ENCODE peak calls at places on chromosome 2, in six cellular contexts. V is MM.1S, F is Peyer's patch, B is K562, S is AG09309, Z is dorsolateral prefrontal cortex. W is an unnamed sample.

GRCh38 chr2:26487192-26487591 is 9.3 kb upstream of the OTOF start:
- DNase-seq in Z (no peak), S (no peak), F (no peak), V (no peak), B (no peak), W (no peak)

GRCh38 chr2:59909147-59909546 is 644.3 kb downstream of the BCL11A start:
- DNase-seq in Z (no peak), S (no peak), V (no peak), F (no peak), B (no peak), W (no peak)

GRCh38 chr2:108988796-108989713 is at the start of gene EDAR:
- DNase-seq in S (no peak), B (no peak), Z (no peak), F (peak), V (peak), W (no peak)

GRCh38 chr2:230899287-230899686 is 25.8 kb downstream of the GPR55 start:
- DNase-seq in Z (no peak), B (no peak), F (no peak), S (no peak), V (no peak), W (no peak)

GRCh38 chr2:217218269-217219140 is 358.6 kb upstream of the TNP1 start:
- DNase-seq in F (no peak), S (peak), B (peak), Z (no peak), V (peak), W (peak)

GRCh38 chr2:1627628-1628371 is 116.5 kb downstream of the PXDN start:
- DNase-seq in S (no peak), Z (no peak), B (no peak), F (peak), V (no peak), W (no peak)

GRCh38 chr2:37623971-37624897 is 47.2 kb downstream of the CDC42EP3 start:
- DNase-seq in B (no peak), V (no peak), Z (no peak), F (no peak), S (no peak), W (peak)

GRCh38 chr2:23426284-23426905 is 41.4 kb downstream of the KLHL29 start:
- DNase-seq in B (no peak), Z (no peak), S (no peak), F (no peak), V (no peak), W (peak)

GRCh38 chr2:30282721-30283120 is 51.4 kb downstream of the LBH start:
- DNase-seq in S (no peak), Z (no peak), V (no peak), B (no peak), F (no peak), W (no peak)

GRCh38 chr2:172095905-172096660 is 6.6 kb downstream of the DLX2 start:
- DNase-seq in B (no peak), V (no peak), F (peak), Z (no peak), S (no peak), W (peak)

GRCh38 chr2:28322456-28322855 is 70.2 kb upstream of the FOSL2 start:
- DNase-seq in F (no peak), V (no peak), B (no peak), Z (no peak), S (no peak), W (no peak)

GRCh38 chr2:132503621-132504200 is 87.1 kb downstream of the GPR39 start:
- DNase-seq in S (peak), V (no peak), Z (no peak), F (no peak), B (no peak), W (peak)

GRCh38 chr2:202335791-202336467 is 40.2 kb upstream of the BMPR2 start:
- DNase-seq in B (no peak), S (no peak), Z (no peak), V (no peak), F (no peak), W (peak)

GRCh38 chr2:119753041-119753929 is 6.4 kb upstream of the PTPN4 start:
- DNase-seq in F (no peak), S (no peak), Z (no peak), B (no peak), V (peak), W (peak)

GRCh38 chr2:164922119-164922518 is 33.2 kb downstream of the SLC38A11 start:
- DNase-seq in V (no peak), S (no peak), F (no peak), B (no peak), Z (no peak), W (no peak)

GRCh38 chr2:159124441-159124911 is 156.0 kb downstream of the TANC1 start:
- DNase-seq in Z (no peak), S (peak), V (no peak), F (peak), B (no peak), W (peak)

GRCh38 chr2:69902213-69902922 is 8.6 kb downstream of the SNRNP27 start:
- DNase-seq in F (no peak), B (no peak), V (no peak), S (no peak), Z (no peak), W (no peak)

GRCh38 chr2:191760655-191761054 is 82.7 kb downstream of the NABP1 start:
- DNase-seq in B (no peak), Z (no peak), V (no peak), S (no peak), F (no peak), W (no peak)

GRCh38 chr2:210630904-210631560 is 74.6 kb downstream of the CPS1 start:
- DNase-seq in S (no peak), B (no peak), Z (no peak), V (no peak), F (no peak), W (no peak)

GRCh38 chr2:70371753-70372152 is 69.9 kb upstream of the FAM136A start:
- DNase-seq in B (no peak), S (no peak), Z (no peak), F (no peak), V (no peak), W (peak)

GRCh38 chr2:223941579-223942277 is 3.4 kb downstream of the WDFY1 start:
- DNase-seq in F (no peak), S (peak), V (no peak), B (no peak), Z (no peak), W (peak)

GRCh38 chr2:25009954-25010353 is 31.9 kb upstream of the EFR3B start:
- DNase-seq in V (no peak), B (no peak), Z (no peak), F (no peak), S (no peak), W (no peak)

GRCh38 chr2:122734756-122735155 is 979.3 kb downstream of the TSN start:
- DNase-seq in B (no peak), V (no peak), S (no peak), F (no peak), Z (no peak), W (no peak)

GRCh38 chr2:219706823-219707281 is 79.4 kb downstream of the SLC4A3 start:
- DNase-seq in F (no peak), B (no peak), Z (no peak), S (no peak), V (no peak), W (peak)

GRCh38 chr2:70962211-70962884 is 16.1 kb upstream of the ANKRD53 start:
- DNase-seq in F (no peak), S (no peak), V (no peak), Z (no peak), B (no peak), W (no peak)

GRCh38 chr2:59936031-59936430 is 617.4 kb downstream of the BCL11A start:
- DNase-seq in V (no peak), B (no peak), Z (no peak), F (no peak), S (no peak), W (no peak)

GRCh38 chr2:239194731-239195317 is 206.0 kb downstream of the HDAC4 start:
- DNase-seq in F (peak), V (no peak), S (no peak), Z (peak), B (no peak), W (no peak)

GRCh38 chr2:118580651-118581050 is 266.8 kb downstream of the EN1 start:
- DNase-seq in V (no peak), F (no peak), Z (no peak), S (peak), B (no peak), W (peak)

GRCh38 chr2:67463810-67464209 is 66.7 kb downstream of the ETAA1 start:
- DNase-seq in Z (no peak), S (no peak), B (no peak), V (peak), F (no peak), W (no peak)

GRCh38 chr2:208713066-208713465 is 306.5 kb downstream of the PTH2R start:
- DNase-seq in S (no peak), Z (no peak), V (no peak), B (no peak), F (no peak), W (no peak)

GRCh38 chr2:133817680-133818566 is 249.7 kb upstream of the NCKAP5 start:
- DNase-seq in Z (no peak), V (no peak), B (no peak), S (peak), F (no peak), W (peak)
- H3K4me3 ChIP-seq in Z (no peak), V (no peak), B (no peak), S (no peak), F (no peak), W (no peak)

GRCh38 chr2:169330555-169330889 is 31.8 kb downstream of the LRP2 start:
- DNase-seq in F (no peak), V (no peak), B (no peak), Z (no peak), S (no peak), W (no peak)
- TF ChIP-seq CTCF in F (no peak), V (no peak), B (no peak), Z (no peak), S (no peak), W (no peak)

GRCh38 chr2:84938194-84938879 is 32.6 kb upstream of the KCMF1 start:
- DNase-seq in V (peak), S (no peak), F (no peak), B (no peak), Z (no peak), W (no peak)

GRCh38 chr2:84942166-84942565 is 28.8 kb upstream of the KCMF1 start:
- DNase-seq in B (no peak), Z (no peak), S (no peak), V (no peak), F (no peak), W (no peak)

GRCh38 chr2:84940836-84941412 is 30.0 kb upstream of the KCMF1 start:
- DNase-seq in Z (no peak), B (no peak), F (no peak), S (no peak), V (no peak), W (no peak)

GRCh38 chr2:84940088-84940470 is 30.9 kb upstream of the KCMF1 start:
- DNase-seq in S (no peak), Z (no peak), V (peak), F (no peak), B (no peak), W (no peak)

GRCh38 chr2:84939426-84940087 is 31.4 kb upstream of the KCMF1 start:
- DNase-seq in V (peak), F (peak), Z (no peak), S (no peak), B (no peak), W (no peak)
- H3K4me3 ChIP-seq in V (peak), F (no peak), Z (no peak), S (no peak), B (no peak), W (no peak)

DNA sequence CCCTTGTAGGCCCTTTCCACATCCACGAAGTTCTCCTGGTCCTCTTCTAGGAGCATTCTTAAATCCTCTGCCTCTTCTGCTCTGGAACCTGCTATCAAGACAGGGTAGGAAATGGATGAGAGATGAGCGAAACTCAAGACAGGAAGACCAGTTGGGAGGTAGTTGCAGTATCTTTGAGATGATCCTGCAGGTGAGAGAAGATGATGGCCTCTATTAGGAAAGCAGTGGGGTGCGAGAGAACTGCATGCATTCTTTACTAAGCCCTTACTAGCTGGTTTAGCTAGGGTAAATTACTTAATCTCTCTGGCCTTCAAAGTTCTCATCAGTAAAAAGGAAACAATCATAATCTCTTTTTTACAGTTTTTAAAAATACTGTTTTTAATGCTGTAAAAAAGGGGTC is 47.0 kb downstream of the VSNL1 start:
- DNase-seq in F (no peak), Z (no peak), S (no peak), V (no peak), B (no peak), W (no peak)
- TF ChIP-seq CTCF in F (no peak), Z (no peak), S (no peak), V (no peak), B (no peak), W (no peak)

DNA sequence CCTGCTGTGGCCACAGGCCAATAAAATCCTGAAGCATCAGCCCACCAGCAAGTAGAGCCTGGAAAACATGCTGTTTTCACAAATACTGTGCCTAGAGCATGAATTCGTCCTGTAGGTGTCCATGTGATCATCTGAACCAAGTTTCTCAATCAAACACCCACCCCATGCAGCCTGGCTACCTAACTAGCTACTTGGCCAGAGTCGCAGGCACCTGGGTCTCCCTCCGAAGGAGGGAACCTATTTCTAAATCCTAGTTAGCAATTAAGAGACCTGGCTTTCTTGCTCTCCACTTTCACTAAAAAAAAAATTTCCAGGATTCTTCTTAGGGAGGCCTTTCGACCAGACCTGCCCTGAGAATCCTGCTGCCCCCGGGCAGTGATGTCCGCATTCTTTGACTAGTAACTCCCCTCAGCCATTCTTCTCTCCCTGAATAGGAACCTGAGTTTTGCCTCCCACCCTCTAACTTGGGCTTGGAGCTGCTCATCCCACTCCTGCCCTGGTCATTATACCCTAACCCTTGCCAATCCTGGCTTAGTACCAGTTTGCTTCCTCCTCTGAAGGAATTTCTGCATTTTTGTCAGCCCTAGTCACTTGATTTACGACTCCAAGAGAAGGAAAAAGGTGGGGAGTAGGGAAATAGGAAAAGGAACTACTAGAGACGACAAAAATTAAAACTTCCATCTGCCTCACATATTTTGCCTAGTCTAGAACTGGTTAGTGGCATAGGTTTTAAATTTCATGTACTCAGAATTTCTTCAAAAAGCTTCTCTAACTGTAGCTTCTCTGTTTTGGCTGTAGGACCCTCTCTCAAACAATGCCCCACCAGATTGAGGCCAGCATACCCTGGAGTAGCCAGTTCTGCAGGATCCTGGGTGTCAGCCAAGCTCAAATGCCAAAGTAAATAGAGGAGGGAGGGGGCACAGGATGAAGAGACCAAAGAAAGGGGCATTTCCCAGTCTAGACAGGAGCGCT is 25.4 kb upstream of the TANK start:
- DNase-seq in S (no peak), Z (no peak), F (no peak), B (no peak), V (no peak), W (peak)
- H3K4me3 ChIP-seq in S (no peak), Z (no peak), F (no peak), B (no peak), V (no peak), W (no peak)

DNA sequence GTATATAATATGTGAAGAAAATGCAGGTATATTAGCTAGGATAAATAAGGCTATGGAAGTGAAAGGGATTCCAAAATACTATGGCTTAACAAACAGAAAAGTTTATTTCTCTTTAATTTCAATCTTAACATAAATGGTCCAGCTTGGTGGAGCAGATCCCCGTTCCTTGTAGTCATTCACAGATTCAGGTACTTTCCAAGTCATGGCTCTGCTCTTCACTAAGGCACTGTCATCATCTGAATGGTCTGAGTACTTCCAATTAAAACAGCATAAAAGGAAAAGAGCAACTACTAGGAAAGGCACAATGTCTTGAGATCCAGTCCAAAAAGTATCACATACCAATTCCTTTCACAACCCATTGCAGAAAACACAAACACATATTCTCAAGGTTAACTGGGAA is 63.4 kb downstream of the OLA1 start:
- DNase-seq in B (no peak), F (no peak), V (no peak), S (no peak), Z (no peak), W (no peak)
- TF ChIP-seq CTCF in B (no peak), F (no peak), V (no peak), S (no peak), Z (no peak), W (no peak)

GRCh38 chr2:84919885-84920580 is 14.6 kb downstream of the TMSB10 start:
- DNase-seq in S (peak), F (no peak), Z (no peak), B (peak), V (no peak), W (peak)
- H3K4me3 ChIP-seq in S (peak), F (no peak), Z (no peak), B (no peak), V (no peak), W (peak)

GRCh38 chr2:101476605-101477208 is 1.8 kb upstream of the RFX8 start:
- DNase-seq in Z (no peak), S (no peak), F (no peak), B (no peak), V (no peak), W (no peak)

GRCh38 chr2:101478561-101479001 is 3.7 kb upstream of the RFX8 start:
- DNase-seq in Z (no peak), S (no peak), V (no peak), F (no peak), B (no peak), W (peak)

GRCh38 chr2:101480764-101481163 is 5.9 kb upstream of the RFX8 start:
- DNase-seq in F (no peak), B (no peak), Z (no peak), V (no peak), S (no peak), W (no peak)

GRCh38 chr2:101479328-101479727 is 4.4 kb upstream of the RFX8 start:
- DNase-seq in S (no peak), B (no peak), V (no peak), F (no peak), Z (no peak), W (no peak)

GRCh38 chr2:101479810-101480209 is 4.9 kb upstream of the RFX8 start:
- DNase-seq in F (no peak), V (no peak), S (no peak), B (no peak), Z (no peak), W (no peak)
- TF ChIP-seq CTCF in F (no peak), V (no peak), S (no peak), B (no peak), Z (no peak), W (no peak)

GRCh38 chr2:222421626-222422025 is 2.7 kb upstream of the SGPP2 start:
- DNase-seq in B (no peak), Z (no peak), F (no peak), S (no peak), V (no peak), W (no peak)

GRCh38 chr2:222424729-222425671 is 657 bp downstream of the SGPP2 start:
- DNase-seq in Z (peak), S (no peak), V (peak), F (peak), B (no peak), W (no peak)

GRCh38 chr2:222424281-222424728 is at the start of gene SGPP2:
- DNase-seq in Z (no peak), F (peak), V (peak), S (no peak), B (no peak), W (no peak)

GRCh38 chr2:222423186-222423585 is 1.2 kb upstream of the SGPP2 start:
- DNase-seq in B (no peak), S (no peak), Z (no peak), V (no peak), F (no peak), W (no peak)

GRCh38 chr2:222423632-222424280 is 587 bp upstream of the SGPP2 start:
- DNase-seq in F (peak), V (peak), Z (no peak), B (no peak), S (no peak), W (peak)
- H3K4me3 ChIP-seq in F (peak), V (peak), Z (peak), B (no peak), S (no peak), W (no peak)